ENCODE peak calls at places on chromosomes 7 and 10, in four cellular contexts. A, F, M and B are unnamed samples.

GRCh38 chr7:50339990-50340500 is 35.5 kb downstream of the IKZF1 start:
- DNase-seq in A (no peak), F (no peak), M (no peak), B (no peak)

GRCh38 chr10:24947304-24948097 is 4.9 kb downstream of the PRTFDC1 start:
- DNase-seq in A (no peak), F (no peak), M (no peak), B (no peak)

GRCh38 chr10:36280396-36280795 is 638.3 kb upstream of the FZD8 start:
- DNase-seq in A (no peak), F (no peak), M (no peak), B (no peak)

GRCh38 chr7:28269700-28270361 is 89.2 kb upstream of the JAZF1 start:
- DNase-seq in A (no peak), F (no peak), M (no peak), B (no peak)

GRCh38 chr10:112751651-112752050 is 198.4 kb upstream of the TCF7L2 start:
- DNase-seq in A (no peak), F (no peak), M (no peak), B (no peak)

GRCh38 chr10:133364645-133365431 is 7.0 kb upstream of the FUOM start:
- DNase-seq in A (no peak), F (no peak), M (no peak), B (no peak)

GRCh38 chr10:48363617-48364355 is 57.3 kb downstream of the MAPK8 start:
- DNase-seq in A (peak; percentile 23), F (no peak), M (peak; percentile 65), B (peak; percentile 65)

GRCh38 chr10:16141499-16141898 is 281.2 kb upstream of the MINDY3 start:
- DNase-seq in A (no peak), F (no peak), M (no peak), B (no peak)

GRCh38 chr10:24958701-24959392 is 6.4 kb upstream of the PRTFDC1 start:
- DNase-seq in A (no peak), F (no peak), M (no peak), B (peak; percentile 85)

GRCh38 chr10:30671011-30671616 is 41.6 kb upstream of the LYZL2 start:
- DNase-seq in A (peak; percentile 35), F (no peak), M (peak; percentile 79), B (peak; percentile 51)

GRCh38 chr10:5632430-5632829 is 34.0 kb downstream of the ASB13 start:
- DNase-seq in A (no peak), F (no peak), M (peak; percentile 84), B (no peak)

GRCh38 chr10:24209946-24210491 is 1.1 kb downstream of the KIAA1217 start:
- DNase-seq in A (no peak), F (peak; percentile 17), M (peak; percentile 64), B (peak; percentile 14)

GRCh38 chr7:106488465-106488864 is 172.5 kb downstream of the CCDC71L start:
- DNase-seq in A (no peak), F (no peak), M (no peak), B (no peak)

GRCh38 chr10:69901022-69901421 is 99.3 kb downstream of the COL13A1 start:
- DNase-seq in A (no peak), F (no peak), M (no peak), B (no peak)

GRCh38 chr10:63627376-63627775 is 106.2 kb downstream of the REEP3 start:
- DNase-seq in A (no peak), F (no peak), M (no peak), B (no peak)

GRCh38 chr10:112842832-112843360 is 107.2 kb upstream of the TCF7L2 start:
- DNase-seq in A (no peak), F (no peak), M (no peak), B (no peak)

GRCh38 chr10:129621694-129622093 is 154.7 kb downstream of the MGMT start:
- DNase-seq in A (no peak), F (no peak), M (no peak), B (no peak)

GRCh38 chr10:32954080-32954479 is 4.0 kb downstream of the ITGB1 start:
- DNase-seq in A (no peak), F (no peak), M (no peak), B (no peak)

GRCh38 chr7:94396044-94396443 is 1.3 kb downstream of the COL1A2 start:
- DNase-seq in A (no peak), F (no peak), M (peak; percentile 30), B (no peak)

GRCh38 chr10:85238676-85239075 is 910.3 kb downstream of the CCSER2 start:
- DNase-seq in A (no peak), F (no peak), M (no peak), B (no peak)

GRCh38 chr7:87318741-87319140 is 26.7 kb upstream of the CROT start:
- DNase-seq in A (no peak), F (no peak), M (no peak), B (no peak)

GRCh38 chr7:148909560-148909959 is 25.5 kb upstream of the EZH2 start:
- DNase-seq in A (no peak), F (no peak), M (no peak), B (no peak)

GRCh38 chr7:90178592-90179279 is 24.5 kb downstream of the STEAP1 start:
- DNase-seq in A (no peak), F (no peak), M (peak; percentile 15), B (no peak)

GRCh38 chr7:87152897-87153641 is 816 bp downstream of the DMTF1 start:
- DNase-seq in A (no peak), F (peak; percentile 9), M (peak; percentile 53), B (peak; percentile 30)

GRCh38 chr7:33425385-33425784 is 296.0 kb downstream of the BBS9 start:
- DNase-seq in A (no peak), F (no peak), M (peak; percentile 15), B (no peak)

GRCh38 chr10:71746344-71747037 is 26.8 kb downstream of the VSIR start:
- DNase-seq in A (no peak), F (no peak), M (peak; percentile 77), B (no peak)